ENCODE peak calls at places on chromosomes 7 and 10, in seven cellular contexts. R is stomach; B is prostate gland; L is right atrium auricular region; K is aorta; C is CD4-positive, alpha-beta memory T cell; J is iPS DF 6.9. N is an unnamed sample.
A peak's percentile ranks its signal among the peaks of the same experiment; 100 is the strongest.

GRCh38 chr7:77674878-77675277 is 21.4 kb upstream of the RSBN1L start:
- DNase-seq in K (no peak), B (no peak), L (no peak), R (peak; percentile 79), J (no peak), C (no peak), N (no peak)

GRCh38 chr10:132169766-132170560 is 16.8 kb upstream of the DPYSL4 start:
- DNase-seq in C (no peak), K (peak; percentile 73), J (no peak), B (no peak), R (no peak), L (no peak), N (no peak)

GRCh38 chr7:157004050-157004838 is 6.2 kb downstream of the MNX1 start:
- DNase-seq in B (no peak), K (peak; percentile 74), R (no peak), J (no peak), L (no peak), C (no peak), N (no peak)

GRCh38 chr10:6053816-6054581 is 8.2 kb downstream of the IL2RA start:
- DNase-seq in B (no peak), L (no peak), R (peak; percentile 68), K (no peak), C (no peak), J (no peak), N (peak; percentile 55)

GRCh38 chr7:128840326-128841170 is 10.3 kb downstream of the FLNC start:
- DNase-seq in C (no peak), K (no peak), B (no peak), J (no peak), L (no peak), R (no peak), N (peak; percentile 53)

GRCh38 chr7:100563809-100564400 is 9.8 kb downstream of the SAP25 start:
- DNase-seq in K (peak; percentile 95), J (peak; percentile 71), R (peak; percentile 89), C (peak; percentile 76), L (peak; percentile 86), B (peak; percentile 76), N (no peak)

GRCh38 chr7:98878365-98879197 is at the start of gene TRRAP:
- DNase-seq in K (peak; percentile 92), R (peak; percentile 75), J (no peak), C (peak; percentile 84), L (peak; percentile 59), B (peak; percentile 41), N (peak; percentile 67)

GRCh38 chr7:132415259-132415658 is 161.0 kb downstream of the PLXNA4 start:
- DNase-seq in R (no peak), L (no peak), C (no peak), K (no peak), B (no peak), J (no peak), N (no peak)

GRCh38 chr10:112801004-112801403 is 149.0 kb upstream of the TCF7L2 start:
- DNase-seq in R (no peak), L (no peak), C (no peak), B (no peak), K (no peak), J (no peak), N (no peak)

GRCh38 chr10:35079763-35080162 is 10.4 kb downstream of the CUL2 start:
- DNase-seq in R (no peak), B (no peak), K (no peak), J (no peak), C (no peak), L (no peak), N (no peak)

GRCh38 chr10:36608251-36608650 is 517.1 kb upstream of the ANKRD30A start:
- DNase-seq in R (no peak), B (no peak), L (no peak), C (no peak), K (no peak), J (no peak), N (no peak)

GRCh38 chr7:31080112-31080511 is 28.0 kb downstream of the ADCYAP1R1 start:
- DNase-seq in B (no peak), R (no peak), C (no peak), K (no peak), J (no peak), L (no peak), N (no peak)
- H3K27me3 ChIP-seq in B (no peaks in the 10 kb centered on the region), R (no peaks in the 10 kb centered on the region), C (peaks cover 3% of the 10 kb centered on the region), K (no peaks in the 10 kb centered on the region), J (no peaks in the 10 kb centered on the region), L (no peaks in the 10 kb centered on the region), N (no peaks in the 10 kb centered on the region)

DNA sequence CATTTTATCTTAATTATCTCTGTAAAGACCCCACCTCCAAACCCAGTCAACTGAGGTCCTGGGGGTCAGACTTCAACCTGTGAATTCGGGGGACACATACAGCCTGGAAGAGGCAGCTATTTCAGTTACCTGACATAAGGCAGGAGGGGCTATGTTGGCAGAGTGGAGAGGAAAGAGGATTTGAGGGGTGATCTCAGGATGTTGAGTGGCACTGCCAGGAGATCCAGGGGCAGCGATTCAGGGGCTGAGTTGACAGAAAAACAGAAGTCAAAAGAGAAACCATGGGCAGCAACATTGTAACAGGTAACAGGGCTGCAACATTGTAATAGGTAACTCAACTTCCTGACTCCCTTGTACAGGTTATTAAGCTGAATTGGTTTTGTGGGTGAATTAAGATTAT is 162.6 kb downstream of the ADARB2 start:
- DNase-seq in J (no peak), R (no peak), C (no peak), B (no peak), L (no peak), K (no peak), N (no peak)
- H3K4me3 ChIP-seq in J (no peak overlapping the region), R (no peak overlapping the region), C (no peak overlapping the region), B (no peak overlapping the region), L (no peak overlapping the region), K (no peak overlapping the region), N (no peak overlapping the region)

GRCh38 chr7:44264221-44264956 is 61.0 kb downstream of the CAMK2B start:
- DNase-seq in C (no peak), L (no peak), K (no peak), R (no peak), J (no peak), B (no peak), N (no peak)
- H3K27me3 ChIP-seq in C (no peaks in the 10 kb centered on the region), L (no peaks in the 10 kb centered on the region), K (no peaks in the 10 kb centered on the region), R (no peaks in the 10 kb centered on the region), J (no peaks in the 10 kb centered on the region), B (no peaks in the 10 kb centered on the region), N (no peaks in the 10 kb centered on the region)

DNA sequence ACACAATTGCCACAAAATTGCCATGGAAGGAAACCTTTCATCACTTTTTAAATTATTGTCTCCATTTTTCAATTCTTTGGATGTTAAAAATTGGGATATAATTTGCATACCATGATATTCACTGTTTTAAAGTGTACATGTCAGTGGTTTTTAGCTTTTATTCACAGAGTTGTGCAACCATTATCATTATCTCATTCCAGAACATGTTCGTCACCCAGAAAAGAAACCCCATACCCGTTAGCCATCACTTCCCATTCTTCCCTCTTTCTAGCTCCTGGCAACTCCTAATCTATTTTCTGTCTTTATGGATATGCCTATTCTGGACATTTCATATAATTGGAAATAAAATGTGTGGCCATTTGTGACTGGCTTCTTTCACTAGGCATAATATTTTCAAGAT is 260.3 kb upstream of the FERD3L start:
- DNase-seq in B (no peak), K (no peak), J (no peak), R (no peak), C (no peak), L (no peak), N (no peak)
- H3K4me3 ChIP-seq in B (no peak overlapping the region), K (no peak overlapping the region), J (no peak overlapping the region), R (no peak overlapping the region), C (no peak overlapping the region), L (no peak overlapping the region), N (no peak overlapping the region)

GRCh38 chr10:125556884-125557283 is 126.1 kb downstream of the TEX36 start:
- DNase-seq in B (no peak), L (no peak), J (no peak), C (no peak), K (no peak), R (no peak), N (no peak)
- H3K27me3 ChIP-seq in B (no peaks in the 10 kb centered on the region), L (no peaks in the 10 kb centered on the region), J (no peaks in the 10 kb centered on the region), C (no peaks in the 10 kb centered on the region), K (peaks cover 5% of the 10 kb centered on the region), R (no peaks in the 10 kb centered on the region), N (no peaks in the 10 kb centered on the region)

GRCh38 chr10:96991313-96991841 is 159.3 kb downstream of the LCOR start:
- DNase-seq in R (no peak), L (no peak), K (no peak), C (no peak), J (no peak), B (no peak), N (no peak)
- H3K4me3 ChIP-seq in R (no peak overlapping the region), L (no peak overlapping the region), K (no peak overlapping the region), C (no peak overlapping the region), J (no peak overlapping the region), B (no peak overlapping the region), N (no peak overlapping the region)

GRCh38 chr10:32693441-32693979 is 247.6 kb downstream of the CCDC7 start:
- DNase-seq in R (no peak), C (no peak), L (no peak), K (no peak), B (no peak), J (no peak), N (no peak)

GRCh38 chr10:32687116-32687515 is 241.2 kb downstream of the CCDC7 start:
- DNase-seq in J (no peak), R (no peak), L (no peak), C (no peak), B (no peak), K (no peak), N (no peak)

GRCh38 chr10:32684291-32684690 is 238.4 kb downstream of the CCDC7 start:
- DNase-seq in R (no peak), L (no peak), B (no peak), K (no peak), J (no peak), C (no peak), N (no peak)

GRCh38 chr10:32692174-32692573 is 246.2 kb downstream of the CCDC7 start:
- DNase-seq in L (no peak), C (no peak), J (no peak), B (no peak), R (no peak), K (no peak), N (no peak)

GRCh38 chr10:32687546-32687945 is 241.6 kb downstream of the CCDC7 start:
- DNase-seq in C (no peak), B (no peak), J (no peak), L (no peak), K (no peak), R (no peak), N (no peak)
- H3K27me3 ChIP-seq in C (no peaks in the 10 kb centered on the region), B (no peaks in the 10 kb centered on the region), J (no peaks in the 10 kb centered on the region), L (no peaks in the 10 kb centered on the region), K (no peaks in the 10 kb centered on the region), R (no peaks in the 10 kb centered on the region), N (no peaks in the 10 kb centered on the region)